ENCODE peak calls at places on chromosomes 1 and 21, in ten cellular contexts. B is transverse colon, T is hepatocyte, K is heart left ventricle, G is ovary, Q is H1, P is adrenal gland, F is PC-3, A is neuronal stem cell, S is left lung. C is an unnamed sample. For H3K9me3, the result is how much of the 10 kb centered on the place peaks cover.

GRCh38 chr21:39314155-39315027 is 959 bp upstream of the BRWD1 start:
- DNase-seq in Q (no peak), P (peak), G (peak), S (no peak), K (peak), T (peak), B (peak), A (no peak), F (peak), C (peak)

GRCh38 chr1:205271277-205271676 is 43.5 kb downstream of the TMCC2 start:
- DNase-seq in K (no peak), Q (no peak), G (no peak), B (no peak), T (no peak), P (no peak), A (no peak), S (no peak), F (peak), C (no peak)

GRCh38 chr1:31855038-31855845 is 39.4 kb upstream of the SPOCD1 start:
- DNase-seq in B (no peak), K (no peak), S (no peak), G (no peak), Q (no peak), T (peak), A (no peak), P (no peak), F (peak), C (no peak)

GRCh38 chr1:114310771-114311251 is 157.1 kb upstream of the SYT6 start:
- DNase-seq in P (no peak), B (no peak), A (no peak), K (no peak), T (peak), F (no peak), G (peak), Q (no peak), S (no peak), C (no peak)

GRCh38 chr21:44952116-44952928 is 12.5 kb downstream of the SLX9 start:
- DNase-seq in S (no peak), B (no peak), F (no peak), K (peak), G (no peak), Q (no peak), P (no peak), T (no peak), A (no peak), C (no peak)

GRCh38 chr1:198298653-198299052 is 141.9 kb downstream of the NEK7 start:
- DNase-seq in G (no peak), Q (no peak), A (no peak), T (no peak), P (no peak), K (no peak), F (no peak), B (no peak), S (no peak), C (no peak)

GRCh38 chr21:45601551-45601950 is 42.0 kb upstream of the PCBP3 start:
- DNase-seq in K (no peak), A (no peak), Q (no peak), G (no peak), P (no peak), T (no peak), S (peak), B (no peak), F (no peak), C (no peak)

GRCh38 chr1:94072840-94073516 is 48.0 kb downstream of the ABCA4 start:
- DNase-seq in S (no peak), Q (no peak), G (no peak), B (no peak), A (no peak), F (no peak), T (no peak), K (no peak), P (no peak), C (no peak)

GRCh38 chr1:23574265-23574754 is 15.0 kb upstream of the ID3 start:
- DNase-seq in T (no peak), S (no peak), K (no peak), Q (no peak), F (peak), G (no peak), A (no peak), B (no peak), P (no peak), C (no peak)

GRCh38 chr21:39849014-39849655 is 18.1 kb upstream of the PCP4 start:
- DNase-seq in F (no peak), P (no peak), T (peak), B (no peak), A (no peak), S (no peak), Q (no peak), K (no peak), G (no peak), C (no peak)

GRCh38 chr1:206895320-206895719 is 1.9 kb upstream of the IL24 start:
- DNase-seq in A (no peak), P (no peak), B (no peak), F (peak), Q (no peak), T (no peak), G (no peak), K (no peak), S (no peak), C (no peak)

GRCh38 chr1:112715264-112716053 is at the start of gene PPM1J:
- DNase-seq in S (peak), G (peak), F (peak), B (peak), K (peak), T (peak), P (peak), Q (peak), A (peak), C (peak)

DNA sequence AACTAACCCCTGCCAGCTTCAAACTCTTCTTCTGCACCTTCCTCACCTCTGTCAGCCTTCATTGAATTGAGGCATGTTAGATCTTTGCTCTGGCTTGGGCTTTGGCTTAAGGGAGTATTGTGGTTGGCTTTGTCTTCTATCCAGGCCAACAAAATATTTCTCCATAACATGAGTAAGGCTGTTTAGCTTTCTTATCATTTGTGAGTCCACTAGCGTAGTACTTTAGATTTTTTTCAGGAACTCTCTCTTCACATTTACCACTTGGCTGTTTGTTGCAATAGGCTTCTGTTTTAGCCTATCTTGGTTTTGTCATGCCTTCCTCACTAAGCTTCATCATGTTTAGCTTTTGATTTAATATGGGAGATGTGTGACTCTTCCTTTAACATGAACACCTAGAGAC is 417.5 kb downstream of the NCAM2 start:
- DNase-seq in A (no peak), S (no peak), P (no peak), K (no peak), F (no peak), B (no peak), T (no peak), Q (no peak), G (no peak), C (no peak)
- H3K9me3 ChIP-seq in A (under half), S (under half), P (under half), K (under half), F (under half), B (under half), T (under half), Q (under half), G (under half), C (under half)

DNA sequence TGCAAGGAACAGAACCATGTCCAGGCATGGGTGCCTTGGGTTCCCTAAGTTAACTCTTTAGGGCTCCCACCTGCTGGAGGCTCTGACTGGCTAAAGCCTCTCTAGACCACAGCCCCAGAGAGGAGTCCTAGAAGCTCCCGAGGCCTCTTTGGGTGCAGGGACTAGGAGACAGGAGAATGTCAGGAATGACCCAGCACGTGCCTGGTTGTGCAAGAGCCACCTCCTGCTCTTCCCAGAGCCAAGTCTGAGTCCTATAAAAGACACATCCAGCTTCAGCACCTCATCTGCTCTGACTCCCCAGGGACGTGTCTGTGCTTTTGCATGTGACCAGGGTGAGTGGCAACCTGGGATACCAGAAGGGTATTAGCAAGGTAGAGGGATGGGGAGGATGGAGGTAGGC is at the start of gene LCE2D:
- DNase-seq in S (no peak), P (no peak), T (no peak), Q (no peak), B (no peak), A (no peak), F (no peak), G (no peak), K (no peak), C (no peak)
- H3K9me3 ChIP-seq in S (under half), P (under half), T (under half), Q (half or more), B (under half), A (under half), F (under half), G (under half), K (under half), C (under half)

DNA sequence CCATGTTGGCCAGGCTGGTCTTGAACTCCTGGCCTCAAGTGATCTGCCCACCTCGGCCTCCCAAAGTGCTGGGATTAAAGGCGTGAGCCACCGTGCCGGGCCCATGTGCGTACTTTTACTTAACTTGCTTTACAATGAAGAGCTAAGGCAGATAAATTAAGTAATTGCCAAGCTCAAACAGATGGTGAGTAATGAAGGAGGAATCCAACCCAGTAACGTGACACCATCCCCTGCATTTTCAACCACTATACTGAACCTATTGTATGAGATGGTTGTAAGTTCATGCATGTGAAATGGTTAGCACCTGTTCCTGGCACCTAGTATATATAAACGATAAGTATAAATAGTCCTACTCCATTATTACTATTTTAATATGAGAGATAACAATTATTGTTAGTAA is 588.0 kb upstream of the BEND5 start:
- DNase-seq in B (no peak), K (no peak), Q (no peak), F (peak), S (no peak), T (no peak), P (no peak), A (no peak), G (no peak), C (no peak)
- H3K9me3 ChIP-seq in B (under half), K (under half), Q (half or more), F (under half), S (under half), T (under half), P (under half), A (under half), G (under half), C (under half)

GRCh38 chr21:30561957-30562356 is 843 bp upstream of the KRTAP19-7 start:
- DNase-seq in P (no peak), S (no peak), T (no peak), F (no peak), B (no peak), A (no peak), G (no peak), K (no peak), Q (no peak), C (no peak)

GRCh38 chr21:30563630-30564029 is 2.5 kb upstream of the KRTAP19-7 start:
- DNase-seq in B (no peak), F (no peak), P (no peak), S (no peak), Q (no peak), T (no peak), K (no peak), A (no peak), G (no peak), C (no peak)

GRCh38 chr21:30563072-30563471 is 2.0 kb upstream of the KRTAP19-7 start:
- DNase-seq in B (no peak), A (no peak), T (no peak), P (no peak), S (no peak), K (no peak), F (no peak), Q (no peak), G (no peak), C (no peak)

GRCh38 chr21:30567617-30568016 is 6.5 kb upstream of the KRTAP19-7 start:
- DNase-seq in Q (no peak), S (no peak), P (no peak), B (no peak), G (no peak), F (no peak), K (no peak), T (no peak), A (no peak), C (no peak)
- H3K9me3 ChIP-seq in Q (under half), S (under half), P (under half), B (under half), G (under half), F (under half), K (under half), T (under half), A (under half), C (under half)

GRCh38 chr21:30289414-30289813 is at the start of gene KRTAP25-1:
- DNase-seq in P (no peak), F (no peak), A (no peak), B (no peak), G (no peak), K (no peak), Q (no peak), S (no peak), T (no peak), C (no peak)
- H3K9me3 ChIP-seq in P (under half), F (under half), A (under half), B (under half), G (under half), K (under half), Q (under half), S (under half), T (under half), C (under half)

GRCh38 chr1:69073176-69073575 is 494.5 kb upstream of the LRRC7 start:
- DNase-seq in G (no peak), A (no peak), P (no peak), T (no peak), B (no peak), Q (no peak), F (no peak), K (no peak), S (no peak), C (no peak)

GRCh38 chr1:69076631-69077030 is 491.1 kb upstream of the LRRC7 start:
- DNase-seq in T (no peak), K (no peak), F (no peak), P (no peak), Q (no peak), A (no peak), G (no peak), B (no peak), S (no peak), C (no peak)

GRCh38 chr1:69077198-69077597 is 490.5 kb upstream of the LRRC7 start:
- DNase-seq in P (no peak), A (no peak), G (no peak), T (no peak), K (no peak), Q (no peak), B (no peak), S (no peak), F (no peak), C (no peak)

GRCh38 chr1:69081671-69082070 is 486.1 kb upstream of the LRRC7 start:
- DNase-seq in Q (no peak), K (no peak), T (no peak), S (no peak), F (no peak), P (no peak), A (no peak), G (no peak), B (no peak), C (no peak)

GRCh38 chr1:69077633-69078032 is 490.1 kb upstream of the LRRC7 start:
- DNase-seq in P (no peak), K (no peak), Q (no peak), B (no peak), A (peak), F (no peak), T (no peak), G (no peak), S (no peak), C (no peak)
- H3K9me3 ChIP-seq in P (under half), K (under half), Q (under half), B (under half), A (under half), F (under half), T (under half), G (under half), S (under half), C (under half)

DNA sequence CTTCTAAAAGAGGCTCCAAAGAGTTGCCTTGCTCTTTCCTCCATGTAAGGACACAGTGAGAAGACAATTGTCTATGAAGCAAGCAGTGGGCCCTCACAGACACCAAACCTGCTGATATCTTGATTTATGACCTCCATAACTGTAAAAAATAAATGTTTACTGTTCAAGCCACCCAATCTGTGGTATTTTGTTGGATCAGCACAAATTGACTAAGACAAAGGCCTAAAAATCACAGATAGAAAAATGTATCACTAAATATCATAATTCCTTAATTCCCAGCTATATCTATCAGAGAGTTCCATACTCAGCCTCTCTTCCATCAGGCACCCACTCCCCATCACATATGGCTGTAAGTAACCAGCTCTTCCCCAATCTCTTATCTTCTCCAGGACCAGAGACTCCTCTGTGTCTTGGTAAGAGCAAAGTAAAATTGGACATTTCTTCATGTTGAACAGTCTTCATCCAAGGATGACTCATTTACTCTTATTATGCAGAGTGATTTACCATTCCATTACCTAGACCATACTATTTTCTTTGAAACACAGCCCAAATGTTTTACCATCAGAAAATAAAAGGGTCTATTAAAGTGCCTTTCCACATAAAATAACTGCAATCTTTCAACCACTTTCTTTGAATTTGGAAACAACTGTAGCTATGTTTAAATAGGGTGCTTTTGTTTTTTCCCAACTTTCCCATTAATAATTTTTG is 503.6 kb downstream of the MRPL39 start:
- DNase-seq in P (no peak), T (no peak), K (no peak), G (no peak), A (no peak), F (no peak), Q (no peak), B (no peak), S (no peak), C (no peak)
- H3K9me3 ChIP-seq in P (under half), T (under half), K (under half), G (under half), A (under half), F (under half), Q (under half), B (under half), S (under half), C (under half)

DNA sequence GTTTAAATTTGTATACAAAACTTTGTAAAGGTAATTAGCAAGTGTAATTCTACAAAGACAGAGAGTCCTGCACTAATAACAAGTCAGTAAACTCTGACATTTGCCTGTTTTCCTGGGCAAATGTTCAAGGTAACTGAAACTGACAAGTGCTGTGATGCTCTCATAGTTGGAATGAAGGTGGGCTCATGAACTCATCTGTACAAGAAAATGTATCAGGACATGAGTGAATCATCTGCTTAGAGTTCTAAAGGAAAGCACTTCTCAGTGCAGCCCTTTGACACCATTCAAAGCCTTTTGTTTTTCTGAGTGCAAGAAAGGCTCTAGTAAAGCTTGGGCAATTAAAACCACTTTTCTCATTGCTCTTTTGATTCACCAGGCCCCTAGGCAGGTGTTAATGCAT is 91.5 kb downstream of the UROD start:
- DNase-seq in G (no peak), P (no peak), F (no peak), B (no peak), A (no peak), S (no peak), T (no peak), Q (no peak), K (no peak), C (no peak)
- H3K9me3 ChIP-seq in G (under half), P (under half), F (under half), B (under half), A (under half), S (under half), T (under half), Q (under half), K (under half), C (under half)

C was measured in body of pancreas.